ENCODE peak calls at places on chromosomes 3 and 15, in six cellular contexts. U, X, Y, S, Z and C are unnamed samples.

GRCh38 chr3:72900048-72900447 is 12.2 kb downstream of the GXYLT2 start:
- DNase-seq in U (no peak), X (no peak), Y (no peak), S (no peak), Z (no peak), C (no peak)

GRCh38 chr3:15405448-15406050 is 21.8 kb downstream of the METTL6 start:
- DNase-seq in U (peak; percentile 40), X (no peak), Y (peak; percentile 82), S (no peak), Z (peak; percentile 24), C (no peak)

GRCh38 chr15:78605201-78605600 is 15.6 kb downstream of the CHRNA3 start:
- DNase-seq in U (no peak), X (no peak), Y (no peak), S (no peak), Z (no peak), C (no peak)

GRCh38 chr3:78878789-78879515 is 888.8 kb downstream of the ROBO1 start:
- DNase-seq in U (no peak), X (no peak), Y (no peak), S (no peak), Z (no peak), C (no peak)

GRCh38 chr3:153484842-153485241 is 322.8 kb downstream of the RAP2B start:
- DNase-seq in U (no peak), X (no peak), Y (no peak), S (no peak), Z (no peak), C (no peak)

GRCh38 chr3:114902691-114903101 is 244.4 kb downstream of the ZBTB20 start:
- DNase-seq in U (no peak), X (no peak), Y (no peak), S (no peak), Z (peak; percentile 32), C (no peak)

GRCh38 chr3:45940004-45940780 is 3.1 kb upstream of the CXCR6 start:
- DNase-seq in U (no peak), X (no peak), Y (no peak), S (peak; percentile 55), Z (no peak), C (no peak)

GRCh38 chr3:120506828-120507774 is 56.3 kb upstream of the FSTL1 start:
- DNase-seq in U (peak; percentile 53), X (no peak), Y (peak; percentile 17), S (no peak), Z (peak; percentile 15), C (no peak)

GRCh38 chr3:146222204-146223046 is 28.5 kb downstream of the PLSCR4 start:
- DNase-seq in U (peak; percentile 62), X (no peak), Y (no peak), S (no peak), Z (no peak), C (no peak)

GRCh38 chr15:55835866-55836265 is 92.9 kb upstream of the PRTG start:
- DNase-seq in U (no peak), X (no peak), Y (no peak), S (no peak), Z (no peak), C (no peak)

GRCh38 chr3:170021083-170021482 is 16.7 kb upstream of the GPR160 start:
- DNase-seq in U (no peak), X (no peak), Y (peak; percentile 66), S (no peak), Z (no peak), C (no peak)

GRCh38 chr3:13009132-13009945 is 63.9 kb downstream of the IQSEC1 start:
- DNase-seq in U (no peak), X (peak; percentile 93), Y (peak; percentile 88), S (peak; percentile 80), Z (no peak), C (no peak)

GRCh38 chr3:10140996-10141546 is 507 bp upstream of the VHL start:
- DNase-seq in U (no peak), X (no peak), Y (peak; percentile 12), S (no peak), Z (no peak), C (no peak)

GRCh38 chr3:10411598-10412332 is 90.9 kb upstream of the SEC13 start:
- DNase-seq in U (no peak), X (no peak), Y (no peak), S (no peak), Z (no peak), C (no peak)

GRCh38 chr3:31766654-31767053 is 214.4 kb downstream of the OSBPL10 start:
- DNase-seq in U (no peak), X (no peak), Y (no peak), S (no peak), Z (no peak), C (no peak)

GRCh38 chr3:129379582-129380358 is 48.7 kb downstream of the EFCAB12 start:
- DNase-seq in U (no peak), X (no peak), Y (peak; percentile 14), S (no peak), Z (no peak), C (no peak)